ENCODE peak calls at places on chromosomes 11 and 22, in ten cellular contexts. A is left ventricle myocardium inferior, E is A549, W is heart right ventricle, P is tibial nerve, M is AG04450, U is fibroblast of pulmonary artery, L is HFF-Myc, Q is astrocyte of the spinal cord, I is fibroblast of the aortic adventitia. Y is an unnamed sample.
A peak's percentile ranks its signal among the peaks of the same experiment; 100 is the strongest.

GRCh38 chr11:114610984-114611944 is 15.7 kb upstream of the NXPE4 start:
- DNase-seq in M (no peak), Q (no peak), I (peak; percentile 8), W (no peak), U (peak; percentile 22), P (no peak), A (no peak), E (peak; percentile 4), L (no peak), Y (no peak)

GRCh38 chr22:32859743-32860142 is 58.2 kb downstream of the TIMP3 start:
- DNase-seq in E (no peak), P (no peak), L (no peak), I (no peak), Q (no peak), U (no peak), A (no peak), M (no peak), W (no peak), Y (no peak)

GRCh38 chr11:108496643-108497256 is 1.4 kb downstream of the POGLUT3 start:
- DNase-seq in M (no peak), E (no peak), I (peak; percentile 27), L (no peak), W (no peak), P (no peak), U (peak; percentile 15), A (no peak), Q (peak; percentile 29), Y (no peak)

GRCh38 chr22:17265649-17266248 is 46.5 kb upstream of the ADA2 start:
- DNase-seq in P (no peak), U (no peak), M (no peak), A (no peak), E (no peak), L (no peak), W (no peak), Q (no peak), I (no peak), Y (no peak)

GRCh38 chr11:29623144-29623722 is 393.6 kb downstream of the KCNA4 start:
- DNase-seq in M (no peak), P (no peak), Q (no peak), E (no peak), L (no peak), U (no peak), W (no peak), I (no peak), A (no peak), Y (no peak)

GRCh38 chr11:123407124-123407995 is 22.7 kb upstream of the GRAMD1B start:
- DNase-seq in E (peak; percentile 82), M (peak; percentile 29), A (peak; percentile 43), Q (peak; percentile 71), W (no peak), L (peak; percentile 35), P (peak; percentile 41), I (peak; percentile 80), U (peak; percentile 87), Y (peak; percentile 66)

GRCh38 chr22:41442240-41442792 is 4.3 kb downstream of the TOB2 start:
- DNase-seq in L (no peak), W (no peak), U (no peak), A (no peak), M (no peak), E (no peak), Q (no peak), I (no peak), P (no peak), Y (no peak)

GRCh38 chr22:25488244-25489020 is 76.0 kb upstream of the GRK3 start:
- DNase-seq in P (peak; percentile 20), I (peak; percentile 80), L (no peak), U (peak; percentile 78), E (peak; percentile 71), Q (peak; percentile 92), A (peak; percentile 65), W (peak; percentile 72), M (no peak), Y (no peak)

GRCh38 chr22:21947040-21948014 is 5.3 kb downstream of the PPM1F start:
- DNase-seq in Q (peak; percentile 59), I (peak; percentile 76), M (peak; percentile 46), L (no peak), A (no peak), U (peak; percentile 65), P (no peak), E (peak; percentile 22), W (no peak), Y (peak; percentile 48)
- TF ChIP-seq CTCF in Q (peak; percentile 72), I (peak; percentile 77), M (peak; percentile 75), L (peak; percentile 48), A (peak; percentile 62), U (peak; percentile 71), P (peak; percentile 61), E (peak; percentile 6), W (peak; percentile 56), Y (peak; percentile 37)

GRCh38 chr22:50178471-50178864 is 7.2 kb upstream of the TRABD start:
- DNase-seq in L (no peak), W (no peak), U (no peak), A (no peak), E (no peak), I (no peak), Q (no peak), P (no peak), M (no peak), Y (no peak)
- TF ChIP-seq CTCF in L (no peak), W (no peak), U (no peak), A (no peak), E (no peak), I (no peak), Q (no peak), P (no peak), M (no peak), Y (no peak)

GRCh38 chr22:23533771-23534191 is 46.3 kb downstream of the IGLL1 start:
- DNase-seq in E (peak; percentile 28), L (no peak), W (no peak), A (no peak), M (no peak), P (no peak), Q (no peak), I (no peak), U (peak; percentile 48), Y (no peak)

GRCh38 chr22:23534201-23534850 is 45.8 kb downstream of the IGLL1 start:
- DNase-seq in E (no peak), M (no peak), W (no peak), L (no peak), U (peak; percentile 19), I (no peak), Q (no peak), P (no peak), A (no peak), Y (no peak)

GRCh38 chr22:23532756-23533155 is 47.3 kb downstream of the IGLL1 start:
- DNase-seq in I (no peak), U (no peak), Q (no peak), P (no peak), M (no peak), A (no peak), E (no peak), L (no peak), W (no peak), Y (no peak)

GRCh38 chr22:23531966-23532735 is 47.9 kb downstream of the IGLL1 start:
- DNase-seq in W (no peak), P (no peak), E (no peak), U (no peak), Q (no peak), A (no peak), I (no peak), L (no peak), M (no peak), Y (no peak)

DNA sequence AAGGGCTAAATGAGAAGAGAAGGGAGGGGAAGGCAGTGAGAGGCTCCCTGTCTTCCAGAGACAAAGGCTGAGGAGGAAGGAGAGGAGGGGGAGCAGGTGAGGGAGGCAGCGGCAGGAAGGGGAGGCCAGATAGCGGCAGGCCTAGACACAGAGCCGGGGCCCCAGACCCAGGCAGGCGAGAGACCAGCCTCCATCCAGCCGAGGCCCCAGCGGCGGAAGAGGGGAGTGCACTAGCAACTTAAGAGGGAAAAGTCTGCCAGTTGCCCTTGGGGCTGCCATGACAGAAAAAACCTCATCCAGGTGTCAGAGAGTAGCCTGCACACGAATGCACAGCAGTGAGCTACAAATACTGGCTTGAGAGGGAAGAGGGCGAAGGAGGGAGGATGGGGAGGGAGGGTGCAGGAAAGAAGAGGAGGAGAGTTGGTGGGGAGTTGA is 46.7 kb downstream of the IGLL1 start:
- DNase-seq in E (peak; percentile 58), M (no peak), U (peak; percentile 46), L (no peak), Q (no peak), W (no peak), I (no peak), P (no peak), A (no peak), Y (peak; percentile 84)
- TF ChIP-seq CTCF in E (no peak), M (peak; percentile 58), U (peak; percentile 46), L (peak; percentile 22), Q (peak; percentile 61), W (no peak), I (peak; percentile 60), P (peak; percentile 38), A (peak; percentile 36), Y (peak; percentile 69)

GRCh38 chr11:72423840-72424239 is 10.5 kb downstream of the CLPB start:
- DNase-seq in Q (no peak), E (no peak), I (no peak), W (no peak), P (no peak), L (no peak), A (no peak), M (no peak), U (no peak), Y (no peak)

GRCh38 chr11:72422414-72422813 is 11.9 kb downstream of the CLPB start:
- DNase-seq in U (no peak), P (no peak), I (no peak), Q (no peak), M (no peak), A (no peak), W (no peak), L (no peak), E (no peak), Y (no peak)

GRCh38 chr11:72413914-72414628 is 20.3 kb downstream of the CLPB start:
- DNase-seq in U (peak; percentile 81), P (peak; percentile 86), L (peak; percentile 59), A (peak; percentile 83), E (peak; percentile 76), M (peak; percentile 51), W (peak; percentile 86), I (peak; percentile 82), Q (peak; percentile 70), Y (peak; percentile 80)

GRCh38 chr11:72421351-72421750 is 13.0 kb downstream of the CLPB start:
- DNase-seq in P (no peak), I (no peak), Q (no peak), M (no peak), E (no peak), U (no peak), L (no peak), A (no peak), W (no peak), Y (no peak)

DNA sequence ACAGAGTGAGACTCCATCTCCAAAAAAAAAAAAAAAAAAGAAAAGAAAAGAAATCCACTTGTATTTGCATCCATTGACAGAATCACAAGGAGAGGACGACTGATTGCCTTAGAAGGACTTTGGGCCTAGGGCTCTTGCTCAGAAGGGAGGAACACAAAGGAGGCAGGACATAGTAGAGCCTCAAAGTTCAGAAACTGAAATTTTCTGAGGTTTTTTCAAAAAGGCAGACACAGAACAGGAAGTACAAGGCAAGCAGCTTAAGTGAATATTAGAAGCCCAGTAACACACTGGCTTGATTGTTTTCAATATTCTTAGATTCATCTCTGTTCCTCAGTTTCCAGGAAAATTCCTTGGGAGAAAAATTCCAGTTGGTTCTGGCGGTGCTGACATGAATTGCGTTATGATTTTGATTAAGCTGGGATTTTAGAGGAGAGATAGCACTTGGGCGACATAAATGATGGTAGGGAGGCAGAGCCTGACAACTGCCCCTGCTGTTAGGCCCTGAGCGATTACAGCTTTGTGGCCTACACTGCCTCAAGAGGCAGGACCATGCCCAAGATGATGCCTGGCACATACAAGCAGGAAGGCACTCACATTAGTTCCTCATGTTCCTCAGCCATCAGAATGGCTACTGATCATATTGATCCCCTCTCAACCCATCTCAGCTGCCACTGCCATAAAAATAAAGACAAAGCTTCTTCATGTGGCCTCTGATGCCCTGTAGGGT is 15.3 kb downstream of the CLPB start:
- DNase-seq in E (peak; percentile 26), A (no peak), U (no peak), P (no peak), M (no peak), Q (no peak), W (no peak), L (no peak), I (no peak), Y (no peak)
- TF ChIP-seq CTCF in E (no peak), A (no peak), U (no peak), P (no peak), M (no peak), Q (peak; percentile 6), W (no peak), L (no peak), I (no peak), Y (no peak)

Y was measured in endothelial cell.